ENCODE peak calls at places on chromosome X, in seven cellular contexts. J is fibroblast of mammary gland, S is brain microvascular endothelial cell, I is GM12865, G is cardiac muscle cell, T is sigmoid colon, H is Calu3. N is an unnamed sample.

GRCh38 chrX:103363046-103363445 is 6.7 kb downstream of the TCEAL9 start:
- DNase-seq in J (no peak), S (no peak), I (no peak), G (no peak), T (no peak), H (no peak), N (no peak)

GRCh38 chrX:40576291-40576690 is 4.5 kb upstream of the ATP6AP2 start:
- DNase-seq in J (no peak), S (no peak), I (no peak), G (no peak), T (no peak), H (no peak), N (no peak)

GRCh38 chrX:115561605-115562491 is 874 bp downstream of the PLS3 start:
- DNase-seq in J (peak; percentile 34), S (no peak), I (peak; percentile 62), G (peak; percentile 60), T (peak; percentile 78), H (peak; percentile 36), N (peak; percentile 49)

GRCh38 chrX:124341361-124342132 is 4.8 kb upstream of the SH2D1A start:
- DNase-seq in J (no peak), S (no peak), I (no peak), G (no peak), T (no peak), H (no peak), N (no peak)

GRCh38 chrX:50799531-50799961 is 14.4 kb downstream of the SHROOM4 start:
- DNase-seq in J (peak; percentile 67), S (peak; percentile 71), I (no peak), G (peak; percentile 73), T (no peak), H (no peak), N (no peak)

GRCh38 chrX:132958086-132958703 is at the start of gene HS6ST2:
- DNase-seq in J (no peak), S (no peak), I (no peak), G (no peak), T (no peak), H (peak; percentile 59), N (no peak)

GRCh38 chrX:123860983-123861382 is 1.1 kb downstream of the XIAP start:
- DNase-seq in J (peak; percentile 30), S (peak; percentile 4), I (peak; percentile 15), G (peak; percentile 56), T (no peak), H (no peak), N (no peak)

GRCh38 chrX:10797493-10797892 is 177.1 kb upstream of the MID1 start:
- DNase-seq in J (peak; percentile 25), S (peak; percentile 1), I (no peak), G (peak; percentile 15), T (no peak), H (no peak), N (no peak)

DNA sequence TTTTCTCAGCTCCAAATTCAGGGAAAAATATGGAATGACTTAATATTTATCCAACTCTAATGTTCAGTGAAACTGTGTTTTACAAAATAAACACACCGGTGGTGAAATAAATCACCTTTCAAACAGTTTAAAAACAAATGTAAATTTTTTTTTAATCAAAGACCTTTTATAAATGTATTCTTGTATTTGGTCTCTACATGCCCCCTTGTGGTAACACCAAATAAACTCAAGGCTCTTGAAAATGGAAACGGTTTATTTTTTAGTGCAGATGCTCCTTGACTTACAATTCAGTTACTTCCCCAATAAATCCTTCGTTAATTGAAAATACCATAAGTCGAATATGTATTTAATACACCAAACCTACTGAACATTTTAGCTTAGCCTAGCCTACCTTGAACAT is 45.9 kb upstream of the ITM2A start:
- DNase-seq in J (peak; percentile 38), S (no peak), I (peak; percentile 39), G (peak; percentile 36), T (no peak), H (no peak), N (peak; percentile 15)
- TF ChIP-seq CTCF in J (peak; percentile 38), S (no peak), I (no peak), G (peak; percentile 41), T (no peak), H (peak; percentile 39), N (peak; percentile 16)

DNA sequence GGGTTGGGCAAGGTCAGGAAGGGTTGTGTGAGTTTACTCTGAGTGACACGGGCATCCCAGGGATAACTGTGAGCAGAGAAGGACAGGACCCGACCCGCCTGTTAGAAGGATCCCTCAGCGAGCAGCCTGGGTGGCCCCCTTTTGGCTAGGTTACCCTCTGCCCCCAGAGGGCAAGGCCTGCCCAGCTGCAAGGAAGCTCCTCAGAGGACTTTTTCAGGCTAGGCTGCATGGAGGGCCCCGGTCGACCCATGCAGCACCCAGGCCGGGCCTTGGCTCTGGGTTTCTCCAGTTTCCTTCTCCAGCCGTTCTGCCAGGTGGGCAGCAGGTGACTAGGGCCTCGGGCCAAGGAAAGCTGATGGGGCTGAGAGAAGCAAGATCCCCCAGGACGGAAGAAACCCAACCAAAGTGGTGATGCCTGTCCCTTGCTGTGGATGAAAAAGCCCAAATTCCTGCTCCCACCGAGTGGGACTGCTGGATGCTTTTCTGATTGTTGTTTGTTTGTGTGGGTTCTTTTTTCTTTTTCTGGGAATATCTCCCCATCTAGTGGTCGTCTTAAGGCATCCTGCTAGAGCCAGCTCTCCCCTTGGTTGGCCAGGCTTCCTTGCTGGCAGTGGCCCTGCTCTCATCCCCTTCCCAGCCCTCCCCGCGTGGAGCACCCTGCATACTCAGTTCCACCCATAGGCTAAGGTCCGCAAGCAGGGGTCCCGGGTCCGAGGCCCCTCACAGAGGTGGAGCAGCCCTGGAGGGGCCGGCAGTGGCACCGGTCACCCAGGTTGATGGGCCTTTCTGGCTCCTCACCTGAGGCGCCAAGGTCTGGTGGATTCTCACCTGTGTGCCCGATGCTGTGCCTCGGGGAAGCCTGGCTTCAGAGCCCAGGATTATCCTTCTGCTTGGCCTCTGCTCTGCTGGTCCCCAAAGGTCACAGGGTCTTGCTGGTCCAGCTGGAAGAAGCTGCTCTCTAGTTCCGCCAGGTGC is 1.8 kb downstream of the ZFP92 start:
- DNase-seq in J (no peak), S (no peak), I (no peak), G (no peak), T (no peak), H (no peak), N (no peak)
- TF ChIP-seq CTCF in J (no peak), S (peak; percentile 35), I (no peak), G (no peak), T (no peak), H (no peak), N (no peak)

GRCh38 chrX:76555816-76556215 is 128.3 kb downstream of the MAGEE1 start:
- DNase-seq in J (peak; percentile 32), S (peak; percentile 36), I (peak; percentile 58), G (peak; percentile 20), T (no peak), H (peak; percentile 5), N (peak; percentile 2)
- TF ChIP-seq CTCF in J (peak; percentile 16), S (peak; percentile 28), I (no peak), G (no peak), T (no peak), H (no peak), N (peak; percentile 15)

GRCh38 chrX:145405012-145405411 is 157.7 kb downstream of the SPANXN1 start:
- DNase-seq in J (peak; percentile 33), S (peak; percentile 16), I (peak; percentile 14), G (peak; percentile 2), T (no peak), H (peak; percentile 21), N (peak; percentile 37)
- TF ChIP-seq CTCF in J (peak; percentile 62), S (peak; percentile 60), I (peak; percentile 39), G (peak; percentile 34), T (peak; percentile 19), H (no peak), N (peak; percentile 69)

GRCh38 chrX:117919755-117920154 is 196.9 kb downstream of the KLHL13 start:
- DNase-seq in J (no peak), S (no peak), I (no peak), G (no peak), T (no peak), H (no peak), N (no peak)
- TF ChIP-seq CTCF in J (no peak), S (no peak), I (no peak), G (no peak), T (no peak), H (no peak), N (no peak)

GRCh38 chrX:152823657-152824056 is 6.9 kb downstream of the CETN2 start:
- DNase-seq in J (no peak), S (no peak), I (no peak), G (no peak), T (no peak), H (no peak), N (no peak)

GRCh38 chrX:152819732-152820131 is 10.8 kb downstream of the CETN2 start:
- DNase-seq in J (peak; percentile 75), S (peak; percentile 18), I (no peak), G (peak; percentile 10), T (no peak), H (no peak), N (no peak)

GRCh38 chrX:152819271-152819670 is 11.3 kb downstream of the CETN2 start:
- DNase-seq in J (peak; percentile 17), S (no peak), I (no peak), G (peak; percentile 15), T (no peak), H (no peak), N (no peak)

GRCh38 chrX:152822383-152823086 is 8.0 kb downstream of the CETN2 start:
- DNase-seq in J (peak; percentile 56), S (no peak), I (no peak), G (no peak), T (no peak), H (no peak), N (no peak)

GRCh38 chrX:152821145-152821765 is 9.3 kb downstream of the CETN2 start:
- DNase-seq in J (peak; percentile 38), S (peak; percentile 15), I (peak; percentile 23), G (peak; percentile 31), T (no peak), H (peak; percentile 69), N (no peak)
- TF ChIP-seq CTCF in J (peak; percentile 51), S (peak; percentile 79), I (peak; percentile 52), G (peak; percentile 56), T (no peak), H (peak; percentile 61), N (peak; percentile 38)

GRCh38 chrX:135688137-135688536 is 25.3 kb upstream of the CT45A1 start:
- DNase-seq in J (no peak), S (no peak), I (no peak), G (no peak), T (no peak), H (no peak), N (no peak)
- TF ChIP-seq CTCF in J (no peak), S (peak; percentile 2), I (peak; percentile 15), G (peak; percentile 3), T (no peak), H (peak; percentile 15), N (peak; percentile 1)

GRCh38 chrX:69185886-69186285 is 20.6 kb upstream of the PJA1 start:
- DNase-seq in J (no peak), S (no peak), I (no peak), G (no peak), T (no peak), H (no peak), N (no peak)
- TF ChIP-seq CTCF in J (no peak), S (no peak), I (no peak), G (no peak), T (no peak), H (no peak), N (no peak)

DNA sequence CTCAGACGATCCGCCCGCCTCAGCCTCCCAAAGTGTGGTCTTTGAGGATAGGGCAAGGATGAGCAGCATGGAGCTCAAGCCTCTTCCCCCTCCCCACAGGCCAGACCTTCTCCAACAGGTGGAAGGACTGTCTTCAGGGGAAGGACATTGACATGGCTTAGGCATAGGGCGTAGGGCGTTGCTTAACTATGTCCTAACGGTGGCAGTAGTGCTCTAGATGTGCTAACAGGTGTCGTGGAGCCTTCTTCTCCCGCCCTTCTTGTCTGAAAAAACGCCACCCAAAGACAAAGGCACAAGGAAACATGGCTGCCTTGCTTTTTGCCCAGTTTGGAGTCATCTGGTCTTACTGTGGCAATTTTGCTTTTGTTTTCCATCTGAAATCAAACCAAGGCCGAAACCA is 219.8 kb downstream of the OR13H1 start:
- DNase-seq in J (peak; percentile 83), S (peak; percentile 61), I (peak; percentile 72), G (no peak), T (peak; percentile 94), H (no peak), N (peak; percentile 31)
- TF ChIP-seq CTCF in J (peak; percentile 43), S (peak; percentile 63), I (peak; percentile 25), G (no peak), T (no peak), H (no peak), N (peak; percentile 64)

N was measured in GM13976.